ENCODE peak calls at places on chromosomes 16 and 17, in eight cellular contexts. L is thoracic aorta; P is Daoy; D is foreskin keratinocyte; Q is stimulated activated CD4-positive, alpha-beta T cell treated with anti-CD3 and anti-CD28 coated beads, Interleukin-1b, Interleukin-23, amount 100 ng/mL, for 24 hours; C is NCI-H2081; Y is foreskin fibroblast; T is fibroblast of the aortic adventitia. V is an unnamed sample.

GRCh38 chr17:32458367-32458766 is 14.1 kb downstream of the PSMD11 start:
- DNase-seq in P (no peak), T (no peak), L (no peak), Q (no peak), D (no peak), Y (no peak), C (no peak), V (no peak)

GRCh38 chr16:57325458-57325857 is 33.1 kb upstream of the CCL22 start:
- DNase-seq in P (no peak), T (peak), L (no peak), Y (peak), D (no peak), C (no peak), Q (no peak), V (no peak)

GRCh38 chr16:55443855-55444254 is 35.1 kb upstream of the MMP2 start:
- DNase-seq in L (no peak), T (no peak), Q (no peak), P (no peak), C (no peak), D (no peak), Y (no peak), V (no peak)

GRCh38 chr17:28710948-28711722 is 553 bp downstream of the PROCA1 start:
- DNase-seq in D (peak), C (peak), T (peak), Q (peak), P (peak), Y (peak), L (peak), V (peak)

GRCh38 chr16:14018848-14019247 is 52.3 kb upstream of the MRTFB start:
- DNase-seq in Y (no peak), C (no peak), L (no peak), T (no peak), D (no peak), P (no peak), Q (no peak), V (no peak)

GRCh38 chr17:29243792-29244191 is 2.9 kb upstream of the CRYBA1 start:
- DNase-seq in L (no peak), D (no peak), Y (no peak), C (no peak), T (no peak), Q (no peak), P (peak), V (no peak)

GRCh38 chr16:9978160-9978725 is 204.0 kb downstream of the GRIN2A start:
- DNase-seq in P (no peak), C (no peak), Q (no peak), Y (no peak), T (no peak), L (no peak), D (no peak), V (no peak)

GRCh38 chr17:27663862-27664605 is 33.0 kb downstream of the LGALS9 start:
- DNase-seq in D (no peak), L (no peak), T (no peak), C (no peak), Y (no peak), Q (no peak), P (no peak), V (no peak)

GRCh38 chr17:49971848-49972485 is 3.0 kb downstream of the DLX4 start:
- DNase-seq in P (peak), L (no peak), T (no peak), D (no peak), C (no peak), Y (no peak), Q (no peak), V (no peak)

GRCh38 chr16:60636117-60636516 is 1400.1 kb downstream of the CDH8 start:
- DNase-seq in Q (no peak), Y (no peak), D (peak), T (no peak), L (no peak), P (no peak), C (no peak), V (no peak)

GRCh38 chr17:28707339-28707720 is 4.4 kb downstream of the PROCA1 start:
- DNase-seq in C (no peak), Y (no peak), L (no peak), D (no peak), P (no peak), Q (no peak), T (no peak), V (no peak)

GRCh38 chr17:43467981-43468541 is 15.7 kb upstream of the DHX8 start:
- DNase-seq in C (no peak), L (no peak), D (peak), T (peak), Q (no peak), Y (peak), P (peak), V (no peak)

GRCh38 chr17:5809580-5810188 is 225.4 kb upstream of the NLRP1 start:
- DNase-seq in C (no peak), Y (no peak), D (no peak), L (no peak), T (no peak), Q (no peak), P (no peak), V (no peak)

V was measured in NCI-H2227 treated with DMSO at 0.1 percent for 48 hours.